ENCODE peak calls at places on chromosomes 12 and 14, in ten cellular contexts. U is CD8-positive, alpha-beta memory T cell; A is NCI-H1048; L is LoVo; Y is substantia nigra; D is A172; P is foreskin fibroblast; T is hepatocyte; I is SK-N-SH; G is AG10803. B is an unnamed sample.

GRCh38 chr14:39006721-39007410 is 96.2 kb downstream of the SEC23A start:
- DNase-seq in A (no peak), P (no peak), U (no peak), L (no peak), I (no peak), G (peak), D (no peak), T (no peak), Y (no peak), B (peak)

GRCh38 chr14:43449291-43449690 is 1057.8 kb downstream of the FSCB start:
- DNase-seq in U (no peak), T (no peak), G (no peak), Y (no peak), A (no peak), I (no peak), P (no peak), L (no peak), D (peak), B (peak)

GRCh38 chr12:58176296-58176869 is 235.0 kb downstream of the ATP23 start:
- DNase-seq in I (peak), G (peak), Y (no peak), U (no peak), P (peak), L (peak), A (no peak), T (peak), D (peak), B (no peak)

GRCh38 chr12:14418526-14418925 is 53.0 kb downstream of the ATF7IP start:
- DNase-seq in A (peak), L (peak), G (peak), I (peak), P (peak), T (no peak), Y (no peak), D (no peak), U (no peak), B (peak)

GRCh38 chr14:92780444-92780843 is 13.7 kb upstream of the GOLGA5 start:
- DNase-seq in I (no peak), A (no peak), G (peak), L (no peak), P (peak), Y (no peak), U (no peak), D (peak), T (no peak), B (peak)

GRCh38 chr14:63594455-63595372 is 47.0 kb downstream of the WDR89 start:
- DNase-seq in D (no peak), T (no peak), U (no peak), P (no peak), I (no peak), A (no peak), Y (no peak), G (no peak), L (no peak), B (no peak)

GRCh38 chr12:50243507-50243906 is 39.8 kb downstream of the LIMA1 start:
- DNase-seq in I (no peak), Y (no peak), G (peak), U (no peak), P (no peak), T (no peak), D (no peak), A (no peak), L (no peak), B (no peak)

GRCh38 chr12:79194595-79194994 is 330.0 kb downstream of the SYT1 start:
- DNase-seq in Y (no peak), L (no peak), U (no peak), G (no peak), I (no peak), D (no peak), P (peak), A (no peak), T (no peak), B (no peak)

GRCh38 chr12:22100952-22101748 is 55.1 kb downstream of the CMAS start:
- DNase-seq in T (peak), Y (no peak), L (peak), I (no peak), G (peak), P (peak), D (peak), A (no peak), U (no peak), B (peak)

GRCh38 chr14:89589400-89590128 is 172.5 kb upstream of the FOXN3 start:
- DNase-seq in U (no peak), A (no peak), Y (no peak), T (no peak), I (no peak), G (no peak), L (no peak), P (no peak), D (no peak), B (no peak)

GRCh38 chr14:77099425-77100167 is 1.5 kb downstream of the CIPC start:
- DNase-seq in D (peak), T (peak), U (no peak), I (no peak), Y (no peak), A (no peak), L (peak), G (peak), P (peak), B (peak)

GRCh38 chr12:65892905-65893304 is 68.6 kb downstream of the HMGA2 start:
- DNase-seq in A (no peak), I (no peak), D (peak), Y (no peak), G (peak), T (no peak), P (peak), L (no peak), U (no peak), B (peak)

GRCh38 chr12:93191956-93192355 is 185.8 kb upstream of the NUDT4 start:
- DNase-seq in D (no peak), A (no peak), L (no peak), P (peak), U (no peak), I (no peak), Y (no peak), G (peak), T (no peak), B (peak)

GRCh38 chr12:13288501-13288900 is 92.0 kb downstream of the EMP1 start:
- DNase-seq in I (no peak), D (no peak), L (no peak), U (no peak), A (no peak), G (peak), P (no peak), T (no peak), Y (no peak), B (no peak)

GRCh38 chr12:54126696-54127537 is 61.9 kb downstream of the SMUG1 start:
- DNase-seq in G (peak), Y (no peak), D (no peak), L (no peak), A (no peak), T (peak), P (peak), I (peak), U (no peak), B (no peak)

GRCh38 chr14:100078216-100078780 is 13.1 kb downstream of the EVL start:
- DNase-seq in T (no peak), D (no peak), L (no peak), G (no peak), I (no peak), Y (no peak), A (no peak), U (no peak), P (no peak), B (no peak)

GRCh38 chr14:69087061-69087461 is 65.9 kb downstream of the DCAF5 start:
- DNase-seq in Y (no peak), D (no peak), L (no peak), A (no peak), G (peak), T (no peak), U (no peak), I (no peak), P (no peak), B (peak)

GRCh38 chr14:51628230-51628629 is 23.5 kb upstream of the FRMD6 start:
- DNase-seq in I (no peak), T (no peak), D (no peak), G (peak), P (no peak), L (no peak), U (no peak), Y (no peak), A (no peak), B (no peak)

GRCh38 chr12:64236549-64236948 is 14.5 kb upstream of the KICS2 start:
- DNase-seq in Y (no peak), D (no peak), I (peak), P (peak), A (no peak), G (peak), U (no peak), T (no peak), L (no peak), B (peak)

GRCh38 chr12:111757361-111758119 is 9.2 kb upstream of the ALDH2 start:
- DNase-seq in T (no peak), P (peak), U (no peak), L (no peak), D (peak), I (no peak), Y (peak), A (no peak), G (peak), B (peak)

GRCh38 chr12:132355742-132356681 is 26.6 kb upstream of the GALNT9 start:
- DNase-seq in L (no peak), D (no peak), I (no peak), T (no peak), A (no peak), Y (no peak), G (no peak), P (no peak), U (no peak), B (no peak)

B was measured in fibroblast of gingiva.